ENCODE peak calls at places on chromosomes 4 and X, in five cellular contexts. R is effector memory CD4-positive, alpha-beta T cell; X is Karpas-422; T is Peyer's patch; M is colonic mucosa. E is an unnamed sample.

GRCh38 chr4:602559-602942 is 22.8 kb upstream of the PDE6B start:
- DNase-seq in R (no peak), X (peak), T (no peak), M (peak), E (no peak)

GRCh38 chr4:186700746-186701145 is 22.9 kb downstream of the FAT1 start:
- DNase-seq in R (no peak), X (no peak), T (no peak), M (no peak), E (no peak)

GRCh38 chr4:123739806-123740205 is 343.2 kb downstream of the SPRY1 start:
- DNase-seq in R (no peak), X (no peak), T (no peak), M (no peak), E (no peak)

GRCh38 chrX:110806145-110806544 is 10.5 kb upstream of the CHRDL1 start:
- DNase-seq in R (no peak), X (no peak), T (no peak), M (no peak), E (no peak)

GRCh38 chr4:158670975-158671664 is 567 bp downstream of the C4orf46 start:
- DNase-seq in R (peak), X (peak), T (peak), M (peak), E (peak)

GRCh38 chr4:53227451-53227850 is 138.4 kb downstream of the SCFD2 start:
- DNase-seq in R (no peak), X (peak), T (no peak), M (no peak), E (no peak)

GRCh38 chrX:53900623-53901022 is 143.7 kb downstream of the PHF8 start:
- DNase-seq in R (no peak), X (no peak), T (no peak), M (no peak), E (no peak)

GRCh38 chrX:2640436-2641150 is 50.5 kb upstream of the CD99 start:
- DNase-seq in R (no peak), X (no peak), T (no peak), M (no peak), E (no peak)

GRCh38 chrX:131821945-131822622 is 201.0 kb upstream of the STK26 start:
- DNase-seq in R (no peak), X (peak), T (peak), M (peak), E (no peak)

GRCh38 chr4:133524369-133524768 is 375.3 kb downstream of the PCDH10 start:
- DNase-seq in R (no peak), X (no peak), T (no peak), M (no peak), E (no peak)

GRCh38 chr4:109026588-109026987 is 263.7 kb upstream of the ETNPPL start:
- DNase-seq in R (no peak), X (no peak), T (no peak), M (no peak), E (no peak)

GRCh38 chr4:139300431-139301142 is 718 bp upstream of the NAA15 start:
- DNase-seq in R (no peak), X (peak), T (no peak), M (peak), E (no peak)

GRCh38 chrX:121308276-121308805 is 260.9 kb downstream of the GLUD2 start:
- DNase-seq in R (no peak), X (peak), T (no peak), M (peak), E (peak)

GRCh38 chrX:110219920-110220319 is 98.0 kb downstream of the AMMECR1 start:
- DNase-seq in R (no peak), X (no peak), T (no peak), M (no peak), E (no peak)

GRCh38 chr4:185847352-185848078 is 35.5 kb upstream of the SORBS2 start:
- DNase-seq in R (no peak), X (no peak), T (no peak), M (peak), E (no peak)

GRCh38 chr4:6388713-6389112 is 83.7 kb downstream of the PPP2R2C start:
- DNase-seq in R (no peak), X (no peak), T (no peak), M (no peak), E (no peak)

GRCh38 chr4:75135068-75135825 is 202.3 kb downstream of the PARM1 start:
- DNase-seq in R (no peak), X (peak), T (no peak), M (no peak), E (no peak)

DNA sequence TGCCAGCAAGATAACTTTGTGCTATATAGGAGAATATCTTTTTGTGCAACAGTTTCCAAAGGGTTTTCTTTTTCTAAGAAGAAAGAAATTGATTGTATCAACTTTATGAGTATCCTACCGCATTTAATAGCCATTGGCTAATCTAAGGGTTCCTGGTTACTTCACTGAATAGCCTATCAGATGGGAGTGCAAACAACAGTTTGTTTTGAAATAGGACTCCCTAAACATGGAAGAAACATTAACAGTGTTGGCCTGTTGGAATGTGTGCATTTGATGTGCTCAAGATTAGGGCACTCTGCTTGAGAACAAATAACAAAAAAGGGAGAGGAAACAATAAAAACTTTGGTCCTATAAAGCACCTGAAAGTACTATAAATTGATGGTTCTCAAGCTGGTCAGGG is 29.1 kb downstream of the NPNT start:
- DNase-seq in R (no peak), X (no peak), T (no peak), M (no peak), E (no peak)
- H3K4me3 ChIP-seq in R (no peak), X (no peak), T (no peak), M (no peak), E (no peak)

GRCh38 chr4:24791043-24791442 is 4.3 kb upstream of the SOD3 start:
- DNase-seq in R (no peak), X (no peak), T (no peak), M (no peak), E (no peak)
- H3K4me3 ChIP-seq in R (no peak), X (no peak), T (no peak), M (no peak), E (no peak)

GRCh38 chr4:145531791-145532190 is 50.1 kb downstream of the SMAD1 start:
- DNase-seq in R (no peak), X (no peak), T (no peak), M (no peak), E (no peak)
- H3K4me3 ChIP-seq in R (no peak), X (no peak), T (no peak), M (no peak), E (no peak)

DNA sequence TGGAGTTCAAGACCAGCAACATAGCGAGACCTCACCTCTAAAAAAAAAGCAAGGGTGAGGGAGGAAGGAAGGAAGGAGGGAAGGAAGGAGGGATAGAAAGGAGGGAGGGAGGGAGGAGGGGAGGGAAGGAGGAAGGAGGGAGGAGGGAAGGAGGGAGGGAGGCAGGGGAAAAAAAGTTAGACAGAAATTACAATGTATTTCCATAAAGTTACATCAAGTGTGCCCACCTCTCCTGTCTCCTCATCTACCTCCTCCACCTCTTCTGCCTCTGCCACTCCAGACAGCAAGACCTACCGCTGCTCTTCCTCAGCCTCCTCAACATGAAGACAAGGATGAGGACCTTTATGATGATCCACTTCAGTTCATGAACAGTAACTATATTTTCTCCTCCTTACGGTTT is 8.3 kb downstream of the LIN54 start:
- DNase-seq in R (no peak), X (no peak), T (no peak), M (no peak), E (no peak)
- H3K4me3 ChIP-seq in R (no peak), X (no peak), T (no peak), M (no peak), E (no peak)

DNA sequence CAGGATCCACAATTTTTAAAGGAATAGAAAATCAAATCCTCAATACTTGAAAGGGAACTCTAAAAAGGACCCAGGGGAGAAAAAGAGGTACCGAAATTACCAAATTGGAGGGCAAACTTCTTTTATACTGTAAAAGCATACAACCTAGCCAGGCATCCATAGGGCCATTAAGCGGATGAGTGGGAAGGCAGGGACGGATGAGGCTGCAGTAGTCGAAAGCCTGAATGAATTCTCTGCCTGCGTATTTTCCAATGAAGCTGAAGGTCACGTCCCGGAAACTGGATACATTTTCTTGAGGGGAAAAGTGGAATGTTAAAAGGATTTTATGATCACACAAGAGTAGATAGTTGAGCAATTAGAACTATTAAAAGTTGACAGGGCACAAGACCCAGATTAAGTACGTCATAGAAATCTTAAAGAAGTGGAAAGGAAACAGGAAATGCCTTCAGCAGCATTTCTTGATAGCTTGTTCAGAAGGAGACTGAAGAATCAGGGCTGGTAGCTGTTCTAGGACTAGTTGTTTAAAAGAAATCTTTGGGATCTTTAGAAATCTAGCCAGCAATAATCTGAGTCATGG is 98.3 kb upstream of the CXXC4 start:
- DNase-seq in R (no peak), X (no peak), T (no peak), M (no peak), E (no peak)
- H3K4me3 ChIP-seq in R (no peak), X (no peak), T (no peak), M (no peak), E (no peak)

DNA sequence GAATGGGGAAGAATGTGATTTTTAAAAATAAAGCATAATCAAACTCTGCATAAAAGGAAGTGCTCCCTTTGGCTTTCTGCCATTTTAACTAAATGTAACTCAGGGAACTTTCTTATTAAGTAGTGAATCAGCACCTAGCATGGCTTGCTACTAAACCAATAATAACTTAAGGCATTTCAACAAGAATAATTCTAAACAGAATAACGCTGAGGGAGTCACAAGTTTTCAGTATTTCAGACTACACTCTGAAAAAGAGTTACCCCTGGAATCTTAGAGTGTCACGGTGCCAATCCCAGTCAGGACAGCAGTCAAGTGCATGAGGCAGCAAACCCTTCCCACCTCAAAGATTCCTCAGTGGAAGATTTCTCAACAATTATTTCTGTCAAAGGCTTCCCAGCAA is 97.2 kb upstream of the MYOZ2 start:
- DNase-seq in R (no peak), X (no peak), T (no peak), M (no peak), E (no peak)
- H3K4me3 ChIP-seq in R (no peak), X (no peak), T (no peak), M (no peak), E (no peak)

GRCh38 chrX:20361081-20361889 is 94.6 kb upstream of the RPS6KA3 start:
- DNase-seq in R (no peak), X (no peak), T (no peak), M (no peak), E (no peak)

GRCh38 chrX:20362268-20363002 is 95.7 kb upstream of the RPS6KA3 start:
- DNase-seq in R (no peak), X (no peak), T (no peak), M (no peak), E (no peak)

GRCh38 chrX:20361890-20362262 is 95.2 kb upstream of the RPS6KA3 start:
- DNase-seq in R (no peak), X (no peak), T (no peak), M (no peak), E (no peak)

GRCh38 chrX:20364238-20364637 is 97.5 kb upstream of the RPS6KA3 start:
- DNase-seq in R (no peak), X (no peak), T (no peak), M (no peak), E (no peak)

GRCh38 chrX:20363003-20363674 is 96.4 kb upstream of the RPS6KA3 start:
- DNase-seq in R (no peak), X (no peak), T (no peak), M (no peak), E (no peak)
- H3K4me3 ChIP-seq in R (no peak), X (no peak), T (no peak), M (no peak), E (no peak)

GRCh38 chr4:169618986-169619385 is 1.4 kb upstream of the CLCN3 start:
- DNase-seq in R (no peak), X (no peak), T (no peak), M (no peak), E (no peak)
- H3K4me3 ChIP-seq in R (peak), X (peak), T (peak), M (no peak), E (peak)

DNA sequence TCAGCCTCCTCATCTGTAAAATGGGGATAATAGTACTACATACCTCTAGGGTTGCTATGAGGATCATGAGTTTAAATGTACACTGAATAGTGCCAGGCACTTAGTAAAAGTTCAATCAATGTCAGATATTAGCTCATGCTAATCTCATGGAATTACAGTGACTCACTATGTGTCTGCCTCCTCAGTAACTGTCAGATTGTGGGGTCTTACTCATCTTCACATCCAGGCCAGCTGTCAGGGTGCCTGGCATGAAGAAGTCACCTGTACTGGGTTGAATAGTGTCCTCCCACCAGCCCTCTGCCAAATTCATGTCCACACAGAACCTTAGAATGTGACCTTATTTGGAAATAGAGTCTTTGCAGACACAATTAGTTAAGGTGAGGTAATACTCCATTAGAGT is 54.3 kb upstream of the STIM2 start:
- DNase-seq in R (no peak), X (peak), T (no peak), M (no peak), E (no peak)
- H3K4me3 ChIP-seq in R (no peak), X (peak), T (no peak), M (no peak), E (no peak)